ENCODE peak calls at places on chromosomes 5 and 9, in seven cellular contexts. G is PC-3, O is AG09309, N is NB4, M is choroid plexus epithelial cell, Z is fibroblast of lung, F is heart left ventricle. X is an unnamed sample.

GRCh38 chr5:172715931-172716682 is 54.9 kb downstream of the DUSP1 start:
- DNase-seq in G (peak), O (no peak), N (no peak), M (no peak), Z (no peak), F (no peak), X (peak)

GRCh38 chr5:86152988-86153560 is 464.7 kb upstream of the COX7C start:
- DNase-seq in G (no peak), O (no peak), N (no peak), M (no peak), Z (no peak), F (no peak), X (no peak)

GRCh38 chr9:135009711-135010362 is 77.6 kb upstream of the OLFM1 start:
- DNase-seq in G (no peak), O (no peak), N (peak), M (no peak), Z (no peak), F (no peak), X (no peak)

GRCh38 chr5:54537720-54538119 is 20.2 kb downstream of the SNX18 start:
- DNase-seq in G (no peak), O (no peak), N (no peak), M (no peak), Z (no peak), F (no peak), X (no peak)

GRCh38 chr5:168480601-168481000 is 5.7 kb upstream of the RARS1 start:
- DNase-seq in G (peak), O (no peak), N (no peak), M (no peak), Z (no peak), F (no peak), X (no peak)

GRCh38 chr5:518721-519120 is 5.5 kb downstream of the SLC9A3 start:
- DNase-seq in G (no peak), O (no peak), N (peak), M (no peak), Z (no peak), F (no peak), X (no peak)

GRCh38 chr5:89930591-89931383 is 478.8 kb downstream of the CETN3 start:
- DNase-seq in G (peak), O (peak), N (no peak), M (peak), Z (peak), F (no peak), X (no peak)

GRCh38 chr5:88944751-88945507 is 61.9 kb upstream of the MEF2C start:
- DNase-seq in G (peak), O (no peak), N (peak), M (peak), Z (peak), F (no peak), X (no peak)

GRCh38 chr9:86352440-86353106 is 1.6 kb downstream of the TUT7 start:
- DNase-seq in G (no peak), O (no peak), N (peak), M (peak), Z (peak), F (no peak), X (no peak)

GRCh38 chr5:177094224-177095087 is 7.7 kb downstream of the FGFR4 start:
- DNase-seq in G (no peak), O (no peak), N (peak), M (peak), Z (no peak), F (peak), X (no peak)

GRCh38 chr5:179141867-179142266 is 81.7 kb downstream of the ZNF354C start:
- DNase-seq in G (no peak), O (no peak), N (no peak), M (no peak), Z (no peak), F (no peak), X (no peak)

GRCh38 chr5:145587308-145588071 is 247.7 kb downstream of the PRELID2 start:
- DNase-seq in G (peak), O (peak), N (no peak), M (peak), Z (peak), F (no peak), X (no peak)

GRCh38 chr5:146680846-146681585 is 165.0 kb upstream of the GPR151 start:
- DNase-seq in G (no peak), O (no peak), N (no peak), M (no peak), Z (peak), F (no peak), X (no peak)

GRCh38 chr5:5454405-5454804 is 31.9 kb downstream of the ICE1 start:
- DNase-seq in G (no peak), O (no peak), N (no peak), M (no peak), Z (no peak), F (no peak), X (no peak)

GRCh38 chr9:94867281-94867841 is 140.9 kb downstream of the AOPEP start:
- DNase-seq in G (peak), O (peak), N (peak), M (peak), Z (peak), F (peak), X (peak)

GRCh38 chr9:100322954-100323536 is 29.7 kb downstream of the TEX10 start:
- DNase-seq in G (peak), O (peak), N (peak), M (peak), Z (peak), F (no peak), X (peak)
- TF ChIP-seq CTCF in G (peak), O (peak), N (peak), M (peak), Z (peak), F (peak), X (peak)

GRCh38 chr9:2157277-2158105 is 142.3 kb downstream of the SMARCA2 start:
- DNase-seq in G (peak), O (no peak), N (peak), M (peak), Z (peak), F (peak), X (peak)
- H3K4me3 ChIP-seq in G (peak), O (peak), N (peak), M (peak), Z (peak), F (peak), X (peak)

GRCh38 chr5:126849101-126849678 is 72.3 kb downstream of the LMNB1 start:
- DNase-seq in G (no peak), O (no peak), N (peak), M (peak), Z (peak), F (no peak), X (no peak)

GRCh38 chr5:126847318-126848221 is 70.6 kb downstream of the LMNB1 start:
- DNase-seq in G (no peak), O (no peak), N (no peak), M (no peak), Z (no peak), F (no peak), X (no peak)

GRCh38 chr5:126846756-126847155 is 69.8 kb downstream of the LMNB1 start:
- DNase-seq in G (no peak), O (no peak), N (no peak), M (no peak), Z (no peak), F (no peak), X (peak)

GRCh38 chr5:126848253-126848652 is 71.3 kb downstream of the LMNB1 start:
- DNase-seq in G (no peak), O (no peak), N (no peak), M (no peak), Z (no peak), F (no peak), X (no peak)

GRCh38 chr5:126846344-126846743 is 69.4 kb downstream of the LMNB1 start:
- DNase-seq in G (no peak), O (no peak), N (no peak), M (peak), Z (no peak), F (no peak), X (peak)
- TF ChIP-seq CTCF in G (no peak), O (peak), N (no peak), M (peak), Z (peak), F (no peak), X (peak)

DNA sequence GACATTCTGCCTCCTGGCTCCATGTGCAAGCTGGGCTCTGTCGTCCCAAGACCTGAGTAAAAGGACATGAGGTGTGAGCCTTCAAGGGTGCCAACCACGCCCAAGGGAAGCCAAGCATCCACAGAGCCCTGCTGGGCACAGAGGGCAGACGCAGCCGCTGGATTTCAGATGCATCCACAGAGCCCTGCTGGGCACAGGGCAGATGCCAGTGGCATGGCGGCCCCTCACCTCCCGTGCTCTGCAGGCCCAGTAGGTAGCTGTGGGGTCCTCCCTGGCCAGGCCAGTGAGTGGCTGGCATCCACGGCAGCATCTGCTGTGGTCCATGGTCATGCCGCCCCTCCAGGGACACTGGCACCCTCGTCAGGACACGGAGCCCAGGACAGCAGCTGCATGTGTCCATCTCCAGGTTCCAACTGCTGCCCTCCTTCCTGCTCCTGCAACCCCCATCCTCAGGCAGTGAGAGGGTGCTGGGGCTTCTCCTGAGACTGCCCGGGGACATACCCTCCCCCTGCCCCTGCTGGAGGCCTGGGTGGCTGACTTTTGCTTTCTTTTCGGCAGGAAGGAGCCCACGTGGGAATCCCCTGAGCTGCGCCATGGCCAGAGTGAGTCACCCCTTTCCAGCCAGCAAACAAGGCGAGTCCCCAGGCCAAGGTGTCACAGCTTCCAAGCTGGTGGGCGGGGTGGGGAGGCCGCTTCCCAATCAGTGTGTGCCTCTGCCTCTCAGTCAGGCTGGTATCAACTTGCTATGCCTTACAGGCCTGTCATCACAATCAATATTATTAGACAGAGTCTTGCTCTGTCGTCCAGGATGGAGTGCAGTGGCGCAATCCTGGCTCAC is 4.0 kb upstream of the TRAF2 start:
- DNase-seq in G (peak), O (peak), N (peak), M (peak), Z (peak), F (peak), X (no peak)
- H3K4me3 ChIP-seq in G (no peak), O (peak), N (no peak), M (peak), Z (no peak), F (no peak), X (no peak)

DNA sequence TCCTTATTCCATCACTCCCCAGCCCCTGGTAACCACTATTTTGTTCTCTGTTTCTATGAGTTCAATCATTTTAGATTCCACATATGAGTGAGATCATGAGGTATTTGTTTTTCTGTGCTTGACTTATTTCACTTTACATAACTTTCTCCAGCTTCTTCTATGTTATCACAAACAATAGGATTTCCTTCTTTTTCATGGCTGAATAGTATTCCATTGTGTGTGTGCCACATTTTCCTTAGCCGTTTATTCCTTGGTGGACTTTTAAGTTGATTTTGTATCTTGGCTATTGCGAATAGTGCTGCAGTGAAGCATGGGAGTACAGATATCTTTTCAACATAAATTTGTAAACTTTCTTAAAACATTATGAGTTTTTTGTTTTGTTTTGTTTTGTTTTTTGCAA is 15.1 kb downstream of the SYK start:
- DNase-seq in G (no peak), O (no peak), N (no peak), M (no peak), Z (no peak), F (no peak), X (no peak)
- TF ChIP-seq CTCF in G (no peak), O (no peak), N (no peak), M (no peak), Z (no peak), F (no peak), X (no peak)

DNA sequence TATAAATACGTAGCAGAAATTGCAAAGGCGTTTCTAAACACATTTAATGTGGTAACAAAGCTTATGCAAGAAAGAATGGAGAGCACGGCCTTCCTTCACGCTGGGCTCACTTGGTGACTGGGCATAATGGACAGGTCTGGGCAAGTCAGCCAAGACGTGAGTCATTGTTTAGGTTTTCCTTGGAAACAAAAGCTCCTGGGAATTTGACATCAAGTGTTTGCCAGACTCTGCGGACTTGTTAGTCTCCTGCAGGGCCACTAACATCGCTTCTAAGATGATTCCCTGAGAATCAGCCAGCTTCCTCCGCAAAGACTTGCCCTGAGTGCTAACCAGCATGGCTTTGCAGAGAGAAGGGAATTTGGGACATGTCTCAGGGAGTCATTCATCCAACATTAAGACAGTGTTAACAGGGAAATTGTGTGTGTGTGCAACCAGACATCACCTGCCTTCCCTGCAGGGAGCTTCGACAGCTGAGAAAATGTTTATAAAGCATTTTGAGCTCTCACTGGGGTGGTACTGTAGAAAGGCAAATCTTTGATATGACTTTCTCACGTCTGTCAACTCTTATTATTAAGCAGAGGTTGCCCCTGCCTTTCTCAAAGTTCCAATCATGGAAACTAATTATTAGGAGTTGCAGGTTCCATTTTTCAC is 182.5 kb downstream of the NTRK2 start:
- DNase-seq in G (peak), O (peak), N (no peak), M (peak), Z (peak), F (peak), X (peak)
- H3K4me3 ChIP-seq in G (no peak), O (no peak), N (no peak), M (no peak), Z (no peak), F (no peak), X (no peak)

GRCh38 chr9:120610975-120611689 is 31.2 kb upstream of the CDK5RAP2 start:
- DNase-seq in G (peak), O (no peak), N (peak), M (peak), Z (no peak), F (no peak), X (peak)
- TF ChIP-seq CTCF in G (peak), O (peak), N (no peak), M (peak), Z (no peak), F (peak), X (peak)

GRCh38 chr9:21294325-21294724 is 10.8 kb downstream of the IFNA5 start:
- DNase-seq in G (peak), O (no peak), N (peak), M (peak), Z (peak), F (no peak), X (no peak)
- H3K4me3 ChIP-seq in G (no peak), O (no peak), N (no peak), M (no peak), Z (no peak), F (no peak), X (no peak)

GRCh38 chr5:150510460-150511263 is 2.7 kb downstream of the NDST1 start:
- DNase-seq in G (no peak), O (no peak), N (no peak), M (no peak), Z (peak), F (no peak), X (peak)
- TF ChIP-seq CTCF in G (no peak), O (no peak), N (no peak), M (no peak), Z (no peak), F (no peak), X (no peak)

X was measured in GM23338.